ENCODE peak calls at places on chromosomes 4 and X, in seven cellular contexts. Z is AG04450; L is heart right ventricle; F is left lung; W is CD8-positive, alpha-beta T cell; B is BJ; C is ascending aorta. G is an unnamed sample.
A peak's percentile ranks its signal among the peaks of the same experiment; 100 is the strongest.

GRCh38 chr4:78237360-78237759 is 180.2 kb downstream of the FRAS1 start:
- DNase-seq in Z (no peak), L (no peak), F (no peak), W (no peak), B (no peak), C (no peak), G (no peak)

GRCh38 chr4:43496602-43497001 is 604.1 kb downstream of the GRXCR1 start:
- DNase-seq in Z (no peak), L (no peak), F (no peak), W (no peak), B (no peak), C (no peak), G (no peak)

GRCh38 chrX:71131510-71131909 is 13.1 kb downstream of the MED12 start:
- DNase-seq in Z (no peak), L (no peak), F (no peak), W (no peak), B (no peak), C (no peak), G (no peak)

GRCh38 chr4:109648266-109648996 is 54.8 kb downstream of the CASP6 start:
- DNase-seq in Z (no peak), L (no peak), F (no peak), W (no peak), B (no peak), C (no peak), G (peak; percentile 53)

GRCh38 chr4:8582941-8583654 is 2.9 kb downstream of the GPR78 start:
- DNase-seq in Z (no peak), L (no peak), F (peak; percentile 24), W (no peak), B (no peak), C (no peak), G (no peak)

GRCh38 chr4:99574530-99575314 is at the start of gene MTTP:
- DNase-seq in Z (no peak), L (no peak), F (no peak), W (no peak), B (no peak), C (no peak), G (peak; percentile 24)

GRCh38 chr4:162586266-162586665 is 422.5 kb upstream of the FSTL5 start:
- DNase-seq in Z (no peak), L (no peak), F (no peak), W (no peak), B (no peak), C (no peak), G (no peak)

GRCh38 chrX:56130436-56130835 is 101.7 kb upstream of the KLF8 start:
- DNase-seq in Z (no peak), L (no peak), F (no peak), W (no peak), B (no peak), C (no peak), G (no peak)

GRCh38 chr4:152785639-152786517 is 6.1 kb downstream of the ARFIP1 start:
- DNase-seq in Z (no peak), L (no peak), F (no peak), W (no peak), B (peak; percentile 10), C (no peak), G (no peak)

GRCh38 chr4:63296773-63297172 is 1112.5 kb downstream of the TECRL start:
- DNase-seq in Z (no peak), L (no peak), F (no peak), W (no peak), B (no peak), C (no peak), G (no peak)

GRCh38 chrX:126300401-126300800 is 134.3 kb upstream of the DCAF12L2 start:
- DNase-seq in Z (no peak), L (no peak), F (no peak), W (no peak), B (no peak), C (no peak), G (no peak)

GRCh38 chr4:47939456-47939855 is 25.1 kb upstream of the NFXL1 start:
- DNase-seq in Z (no peak), L (no peak), F (no peak), W (no peak), B (no peak), C (no peak), G (no peak)

GRCh38 chrX:132023896-132024386 is 839 bp downstream of the STK26 start:
- DNase-seq in Z (no peak), L (peak; percentile 7), F (peak; percentile 84), W (peak; percentile 51), B (no peak), C (no peak), G (peak; percentile 69)

GRCh38 chr4:71130827-71131603 is 137.6 kb downstream of the DCK start:
- DNase-seq in Z (no peak), L (no peak), F (no peak), W (no peak), B (peak; percentile 35), C (no peak), G (no peak)

GRCh38 chr4:137471895-137472294 is 60.4 kb downstream of the PCDH18 start:
- DNase-seq in Z (no peak), L (no peak), F (no peak), W (no peak), B (peak; percentile 11), C (no peak), G (no peak)

DNA sequence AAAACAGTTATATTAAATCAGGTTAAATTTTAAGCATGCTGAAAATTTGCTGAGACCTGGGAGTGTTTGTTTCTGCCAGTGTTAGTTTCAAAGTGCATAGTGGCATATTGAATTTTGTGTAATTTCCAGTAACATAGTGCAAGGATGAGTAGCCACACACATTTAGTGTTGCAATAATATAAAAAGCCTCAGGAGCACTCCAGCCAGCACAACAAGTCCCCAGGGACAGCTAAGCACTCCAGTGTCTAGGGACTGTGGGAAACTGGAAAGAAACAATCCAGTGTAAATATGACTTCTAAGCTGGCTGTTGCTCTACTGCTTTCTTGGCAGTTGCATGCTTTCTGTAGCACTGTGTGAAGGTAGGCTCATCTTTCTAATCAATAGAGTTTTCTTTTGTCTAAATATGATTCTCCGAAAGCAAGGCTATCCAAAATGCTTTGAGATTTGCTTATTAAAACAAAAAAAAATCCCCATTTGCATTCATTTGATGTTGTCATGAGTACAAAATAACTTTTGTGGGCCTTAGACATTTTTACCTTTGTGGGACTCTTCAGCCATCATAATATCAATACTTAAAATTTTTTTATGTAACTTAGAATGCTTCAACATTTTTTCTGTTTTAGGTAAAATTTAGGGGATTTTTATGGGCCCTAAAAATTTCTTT is 24.2 kb upstream of the CXCL2 start:
- DNase-seq in Z (no peak), L (no peak), F (no peak), W (no peak), B (no peak), C (peak; percentile 69), G (no peak)
- H3K4me3 ChIP-seq in Z (no peak overlapping the region), L (no peak overlapping the region), F (no peak overlapping the region), W (no peak overlapping the region), B (no peak overlapping the region), C (no peak overlapping the region), G (no peak overlapping the region)

DNA sequence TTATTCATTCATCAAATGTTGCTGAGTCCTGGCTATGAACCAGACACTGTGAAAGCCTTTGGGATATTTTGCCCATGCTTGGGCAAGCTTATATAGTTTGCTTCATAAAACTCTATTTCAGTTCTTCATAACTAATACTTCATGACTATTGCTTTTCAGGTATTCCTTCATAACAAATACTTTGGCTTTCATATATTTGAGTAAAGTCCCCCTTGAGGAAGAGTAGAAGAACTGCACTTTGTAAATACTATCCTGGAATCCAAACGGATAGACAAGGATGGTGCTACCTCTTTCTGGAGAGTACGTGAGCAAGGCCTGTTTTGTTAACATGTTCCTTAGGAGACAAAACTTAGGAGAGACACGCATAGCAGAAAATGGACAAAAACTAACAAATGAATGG is 1.7 kb upstream of the AFP start:
- DNase-seq in Z (no peak), L (no peak), F (no peak), W (no peak), B (no peak), C (no peak), G (no peak)
- TF ChIP-seq CTCF in Z (peak; percentile 55), L (no peak), F (peak; percentile 12), W (no peak), B (peak; percentile 54), C (peak; percentile 32), G (peak; percentile 57)

GRCh38 chr4:10765386-10765785 is 80.8 kb upstream of the CLNK start:
- DNase-seq in Z (no peak), L (no peak), F (no peak), W (no peak), B (no peak), C (no peak), G (no peak)
- H3K4me3 ChIP-seq in Z (no peak overlapping the region), L (no peak overlapping the region), F (no peak overlapping the region), W (no peak overlapping the region), B (no peak overlapping the region), C (no peak overlapping the region), G (no peak overlapping the region)

GRCh38 chr4:55491486-55491885 is 55.2 kb downstream of the CLOCK start:
- DNase-seq in Z (no peak), L (no peak), F (no peak), W (no peak), B (no peak), C (no peak), G (no peak)

GRCh38 chr4:55485821-55486220 is 60.9 kb downstream of the CLOCK start:
- DNase-seq in Z (no peak), L (no peak), F (no peak), W (no peak), B (no peak), C (no peak), G (no peak)

DNA sequence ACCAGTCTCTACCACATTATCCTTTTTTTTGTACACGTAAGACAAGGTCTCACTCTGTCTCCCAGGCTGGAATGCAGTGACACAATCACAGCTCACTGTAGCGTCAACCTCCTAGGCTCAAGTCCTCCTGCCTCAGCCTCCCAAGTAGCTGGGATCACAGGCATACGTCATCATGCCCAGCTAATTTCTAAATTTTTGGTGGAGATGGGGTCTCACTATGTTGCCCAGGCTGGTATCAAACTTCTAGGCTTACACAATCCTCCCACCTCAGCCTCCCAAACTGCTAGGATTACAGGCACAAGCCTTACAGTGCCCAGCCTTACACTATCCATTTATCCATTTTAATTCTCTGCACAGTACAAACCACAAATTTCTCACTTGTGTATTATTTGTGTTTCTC is 58.0 kb downstream of the CLOCK start:
- DNase-seq in Z (no peak), L (no peak), F (no peak), W (no peak), B (no peak), C (no peak), G (no peak)
- TF ChIP-seq CTCF in Z (no peak), L (no peak), F (no peak), W (no peak), B (no peak), C (no peak), G (no peak)

G was measured in GM06990.